ENCODE peak calls at places on chromosomes 6 and 20, in seven cellular contexts. One of them, this sample, is unnamed.

GRCh38 chr6:112909781-112910180 is 562.7 kb downstream of the RFPL4B start:
- DNase-seq in naive thymus-derived CD8-positive, alpha-beta T cell: no peak
- DNase-seq in Panc1: no peak
- DNase-seq in NCI-H1694: no peak
- DNase-seq in GM04504: no peak
- DNase-seq in sigmoid colon: no peak
- DNase-seq in CD4-positive, alpha-beta T cell: no peak
- DNase-seq in this sample: no peak

GRCh38 chr6:4253604-4254211 is 118.3 kb upstream of the ECI2 start:
- DNase-seq in sigmoid colon: no peak
- DNase-seq in NCI-H1694: no peak
- DNase-seq in GM04504: peak
- DNase-seq in CD4-positive, alpha-beta T cell: no peak
- DNase-seq in naive thymus-derived CD8-positive, alpha-beta T cell: no peak
- DNase-seq in Panc1: no peak
- DNase-seq in this sample: no peak

GRCh38 chr6:27237089-27237723 is 10.3 kb upstream of the PRSS16 start:
- DNase-seq in CD4-positive, alpha-beta T cell: no peak
- DNase-seq in NCI-H1694: no peak
- DNase-seq in Panc1: peak
- DNase-seq in naive thymus-derived CD8-positive, alpha-beta T cell: no peak
- DNase-seq in GM04504: no peak
- DNase-seq in sigmoid colon: no peak
- DNase-seq in this sample: no peak

GRCh38 chr20:4563534-4563933 is 158.2 kb upstream of the PRND start:
- DNase-seq in naive thymus-derived CD8-positive, alpha-beta T cell: no peak
- DNase-seq in NCI-H1694: no peak
- DNase-seq in GM04504: no peak
- DNase-seq in CD4-positive, alpha-beta T cell: no peak
- DNase-seq in sigmoid colon: no peak
- DNase-seq in Panc1: no peak
- DNase-seq in this sample: peak

GRCh38 chr6:140542858-140543257 is 1168.4 kb upstream of the CITED2 start:
- DNase-seq in sigmoid colon: no peak
- DNase-seq in GM04504: no peak
- DNase-seq in naive thymus-derived CD8-positive, alpha-beta T cell: no peak
- DNase-seq in CD4-positive, alpha-beta T cell: no peak
- DNase-seq in Panc1: no peak
- DNase-seq in NCI-H1694: no peak
- DNase-seq in this sample: no peak

GRCh38 chr6:28139860-28140500 is 1.7 kb upstream of the ZKSCAN8 start:
- DNase-seq in GM04504: no peak
- DNase-seq in naive thymus-derived CD8-positive, alpha-beta T cell: no peak
- DNase-seq in sigmoid colon: no peak
- DNase-seq in NCI-H1694: no peak
- DNase-seq in CD4-positive, alpha-beta T cell: no peak
- DNase-seq in Panc1: no peak
- DNase-seq in this sample: no peak

GRCh38 chr6:11766056-11766455 is 12.5 kb downstream of the ADTRP start:
- DNase-seq in GM04504: no peak
- DNase-seq in Panc1: no peak
- DNase-seq in CD4-positive, alpha-beta T cell: no peak
- DNase-seq in sigmoid colon: no peak
- DNase-seq in NCI-H1694: no peak
- DNase-seq in naive thymus-derived CD8-positive, alpha-beta T cell: no peak
- DNase-seq in this sample: no peak

GRCh38 chr6:74100719-74101287 is 404.8 kb downstream of the CD109 start:
- DNase-seq in NCI-H1694: no peak
- DNase-seq in CD4-positive, alpha-beta T cell: no peak
- DNase-seq in Panc1: no peak
- DNase-seq in GM04504: no peak
- DNase-seq in sigmoid colon: no peak
- DNase-seq in naive thymus-derived CD8-positive, alpha-beta T cell: no peak
- DNase-seq in this sample: no peak

This sample was measured in non-pigmented ciliary epithelial cell.